ENCODE peak calls at places on chromosome 2, in five cellular contexts. One of them, this sample, is unnamed.

GRCh38 chr2:111069722-111070121 is 51.0 kb upstream of the BCL2L11 start:
- DNase-seq in SK-N-SH: no peak
- DNase-seq in HepG2: no peak
- DNase-seq in K562: peak; percentile 18
- DNase-seq in GM12878: no peak
- DNase-seq in this sample: no peak

GRCh38 chr2:47227532-47228166 is 72.5 kb upstream of the STPG4 start:
- DNase-seq in HepG2: no peak
- DNase-seq in K562: no peak
- DNase-seq in SK-N-SH: no peak
- DNase-seq in GM12878: no peak
- DNase-seq in this sample: no peak

GRCh38 chr2:148391324-148391723 is 253.2 kb upstream of the EPC2 start:
- DNase-seq in K562: no peak
- DNase-seq in HepG2: no peak
- DNase-seq in GM12878: no peak
- DNase-seq in SK-N-SH: no peak
- DNase-seq in this sample: peak; percentile 86

GRCh38 chr2:26561918-26562810 is 79.0 kb downstream of the CIB4 start:
- DNase-seq in GM12878: no peak
- DNase-seq in K562: peak; percentile 78
- DNase-seq in SK-N-SH: peak; percentile 99
- DNase-seq in HepG2: peak; percentile 61
- DNase-seq in this sample: no peak

GRCh38 chr2:215870088-215870490 is 143.3 kb downstream of the MREG start:
- DNase-seq in HepG2: no peak
- DNase-seq in K562: no peak
- DNase-seq in GM12878: no peak
- DNase-seq in SK-N-SH: no peak
- DNase-seq in this sample: peak; percentile 72

GRCh38 chr2:172082944-172083718 is 2.2 kb upstream of the DLX1 start:
- DNase-seq in HepG2: no peak
- DNase-seq in K562: no peak
- DNase-seq in SK-N-SH: peak; percentile 48
- DNase-seq in GM12878: no peak
- DNase-seq in this sample: no peak

GRCh38 chr2:85053802-85054201 is 79.4 kb upstream of the TCF7L1 start:
- DNase-seq in GM12878: no peak
- DNase-seq in SK-N-SH: no peak
- DNase-seq in K562: peak; percentile 20
- DNase-seq in HepG2: peak; percentile 22
- DNase-seq in this sample: peak; percentile 54

GRCh38 chr2:217905906-217906305 is 96.9 kb downstream of the TNS1 start:
- DNase-seq in SK-N-SH: no peak
- DNase-seq in GM12878: no peak
- DNase-seq in HepG2: no peak
- DNase-seq in K562: no peak
- DNase-seq in this sample: no peak

GRCh38 chr2:237180987-237181386 is 95.3 kb downstream of the COPS8 start:
- DNase-seq in SK-N-SH: no peak
- DNase-seq in K562: no peak
- DNase-seq in GM12878: no peak
- DNase-seq in HepG2: no peak
- DNase-seq in this sample: no peak

GRCh38 chr2:85246348-85246747 is 81.4 kb downstream of the TGOLN2 start:
- DNase-seq in SK-N-SH: peak; percentile 52
- DNase-seq in HepG2: no peak
- DNase-seq in GM12878: no peak
- DNase-seq in K562: no peak
- DNase-seq in this sample: no peak

GRCh38 chr2:121257476-121257831 is 27.5 kb downstream of the TFCP2L1 start:
- DNase-seq in HepG2: no peak
- DNase-seq in GM12878: no peak
- DNase-seq in SK-N-SH: no peak
- DNase-seq in K562: no peak
- DNase-seq in this sample: no peak

GRCh38 chr2:77649856-77650255 is 127.7 kb upstream of the LRRTM4 start:
- DNase-seq in SK-N-SH: no peak
- DNase-seq in HepG2: no peak
- DNase-seq in K562: no peak
- DNase-seq in GM12878: no peak
- DNase-seq in this sample: no peak

GRCh38 chr2:191748528-191749180 is 70.7 kb downstream of the NABP1 start:
- DNase-seq in HepG2: no peak
- DNase-seq in GM12878: peak; percentile 39
- DNase-seq in K562: no peak
- DNase-seq in SK-N-SH: no peak
- DNase-seq in this sample: peak; percentile 24

GRCh38 chr2:150339951-150340350 is 147.5 kb downstream of the RND3 start:
- DNase-seq in SK-N-SH: peak; percentile 33
- DNase-seq in GM12878: no peak
- DNase-seq in HepG2: no peak
- DNase-seq in K562: no peak
- DNase-seq in this sample: peak; percentile 20

GRCh38 chr2:8334866-8335325 is 347.0 kb upstream of the ID2 start:
- DNase-seq in GM12878: no peak
- DNase-seq in K562: no peak
- DNase-seq in SK-N-SH: no peak
- DNase-seq in HepG2: no peak
- DNase-seq in this sample: no peak

GRCh38 chr2:134576478-134576877 is 142.3 kb downstream of the TMEM163 start:
- DNase-seq in GM12878: no peak
- DNase-seq in K562: no peak
- DNase-seq in SK-N-SH: no peak
- DNase-seq in HepG2: no peak
- DNase-seq in this sample: no peak

GRCh38 chr2:214593723-214594122 is 182.9 kb downstream of the VWC2L start:
- DNase-seq in SK-N-SH: no peak
- DNase-seq in GM12878: no peak
- DNase-seq in HepG2: peak; percentile 53
- DNase-seq in K562: no peak
- DNase-seq in this sample: peak; percentile 93

GRCh38 chr2:128320609-128321420 is 2.1 kb upstream of the HS6ST1 start:
- DNase-seq in SK-N-SH: no peak
- DNase-seq in HepG2: no peak
- DNase-seq in K562: no peak
- DNase-seq in GM12878: no peak
- DNase-seq in this sample: no peak

GRCh38 chr2:236136483-236136882 is 31.7 kb downstream of the GBX2 start:
- DNase-seq in K562: no peak
- DNase-seq in SK-N-SH: no peak
- DNase-seq in HepG2: no peak
- DNase-seq in GM12878: no peak
- DNase-seq in this sample: no peak

GRCh38 chr2:240299710-240300068 is 135.8 kb upstream of the GPC1 start:
- DNase-seq in GM12878: no peak
- DNase-seq in K562: no peak
- DNase-seq in HepG2: no peak
- DNase-seq in SK-N-SH: peak; percentile 27
- DNase-seq in this sample: no peak

GRCh38 chr2:103823847-103824246 is 1030.1 kb upstream of the POU3F3 start:
- DNase-seq in SK-N-SH: no peak
- DNase-seq in K562: no peak
- DNase-seq in GM12878: no peak
- DNase-seq in HepG2: no peak
- DNase-seq in this sample: no peak

GRCh38 chr2:235073938-235074337 is 122.1 kb downstream of the SH3BP4 start:
- DNase-seq in K562: no peak
- DNase-seq in GM12878: no peak
- DNase-seq in HepG2: no peak
- DNase-seq in SK-N-SH: peak; percentile 61
- DNase-seq in this sample: no peak

GRCh38 chr2:1672738-1673137 is 71.6 kb downstream of the PXDN start:
- DNase-seq in GM12878: no peak
- DNase-seq in K562: no peak
- DNase-seq in SK-N-SH: no peak
- DNase-seq in HepG2: no peak
- DNase-seq in this sample: no peak

GRCh38 chr2:230068658-230069080 is at the start of gene SLC16A14:
- DNase-seq in HepG2: no peak
- DNase-seq in K562: no peak
- DNase-seq in GM12878: peak; percentile 7
- DNase-seq in SK-N-SH: peak; percentile 50
- DNase-seq in this sample: peak; percentile 52

GRCh38 chr2:176106636-176107539 is at the start of gene HOXD11:
- DNase-seq in K562: no peak
- DNase-seq in GM12878: no peak
- DNase-seq in SK-N-SH: peak; percentile 69
- DNase-seq in HepG2: no peak
- DNase-seq in this sample: no peak

GRCh38 chr2:182522428-182522896 is 95.6 kb upstream of the PDE1A start:
- DNase-seq in HepG2: no peak
- DNase-seq in GM12878: no peak
- DNase-seq in K562: no peak
- DNase-seq in SK-N-SH: no peak
- DNase-seq in this sample: no peak

GRCh38 chr2:189178726-189179606 is 595 bp downstream of the COL5A2 start:
- DNase-seq in K562: no peak
- DNase-seq in SK-N-SH: no peak
- DNase-seq in HepG2: no peak
- DNase-seq in GM12878: no peak
- DNase-seq in this sample: peak; percentile 78

GRCh38 chr2:189177441-189177840 is 2.1 kb downstream of the COL5A2 start:
- DNase-seq in SK-N-SH: no peak
- DNase-seq in HepG2: no peak
- DNase-seq in GM12878: no peak
- DNase-seq in K562: no peak
- DNase-seq in this sample: no peak

GRCh38 chr2:189175869-189176431 is 3.6 kb downstream of the COL5A2 start:
- DNase-seq in HepG2: no peak
- DNase-seq in GM12878: no peak
- DNase-seq in SK-N-SH: no peak
- DNase-seq in K562: no peak
- DNase-seq in this sample: no peak

GRCh38 chr2:189179607-189179979 is at the start of gene COL5A2:
- DNase-seq in GM12878: no peak
- DNase-seq in K562: no peak
- DNase-seq in HepG2: no peak
- DNase-seq in SK-N-SH: no peak
- DNase-seq in this sample: peak; percentile 91

GRCh38 chr2:189178007-189178406 is 1.6 kb downstream of the COL5A2 start:
- DNase-seq in K562: no peak
- DNase-seq in SK-N-SH: no peak
- DNase-seq in GM12878: no peak
- DNase-seq in HepG2: no peak
- DNase-seq in this sample: peak; percentile 51
- TF ChIP-seq MXI1 in K562: no peak
- TF ChIP-seq MXI1 in SK-N-SH: no peak
- TF ChIP-seq MXI1 in GM12878: no peak
- TF ChIP-seq MXI1 in HepG2: no peak
- TF ChIP-seq MXI1 in this sample: no peak

DNA sequence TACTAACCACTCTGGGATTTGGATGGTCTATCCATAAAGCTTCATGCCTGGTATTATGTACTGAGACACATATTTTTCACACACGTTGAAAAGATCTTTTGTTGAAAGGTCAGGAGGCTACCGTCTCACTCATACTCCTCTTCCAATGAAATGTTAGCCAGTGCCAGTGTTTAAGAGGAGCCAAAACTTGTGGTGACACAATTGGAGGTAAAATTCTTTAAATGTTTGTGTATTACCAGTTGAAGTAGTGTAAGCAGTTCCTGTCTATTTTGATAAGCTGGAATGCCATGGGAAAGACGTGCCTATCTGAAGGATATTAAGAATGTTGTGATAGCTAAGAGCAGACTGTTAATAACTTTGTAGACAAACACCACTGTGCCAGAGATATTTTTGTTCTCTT is 32.1 kb downstream of the MARCHF7 start:
- DNase-seq in HepG2: no peak
- DNase-seq in SK-N-SH: no peak
- DNase-seq in K562: no peak
- DNase-seq in GM12878: no peak
- DNase-seq in this sample: peak; percentile 56
- TF ChIP-seq MXI1 in HepG2: no peak
- TF ChIP-seq MXI1 in SK-N-SH: no peak
- TF ChIP-seq MXI1 in K562: no peak
- TF ChIP-seq MXI1 in GM12878: no peak
- TF ChIP-seq MXI1 in this sample: no peak

GRCh38 chr2:162773352-162773751 is 65.2 kb downstream of the KCNH7 start:
- DNase-seq in K562: no peak
- DNase-seq in HepG2: no peak
- DNase-seq in SK-N-SH: no peak
- DNase-seq in GM12878: no peak
- DNase-seq in this sample: no peak
- TF ChIP-seq MXI1 in K562: no peak
- TF ChIP-seq MXI1 in HepG2: no peak
- TF ChIP-seq MXI1 in SK-N-SH: no peak
- TF ChIP-seq MXI1 in GM12878: no peak
- TF ChIP-seq MXI1 in this sample: no peak

GRCh38 chr2:162317910-162318279 is 589 bp downstream of the IFIH1 start:
- DNase-seq in SK-N-SH: no peak
- DNase-seq in K562: no peak
- DNase-seq in GM12878: no peak
- DNase-seq in HepG2: no peak
- DNase-seq in this sample: no peak
- TF ChIP-seq MXI1 in SK-N-SH: no peak
- TF ChIP-seq MXI1 in K562: no peak
- TF ChIP-seq MXI1 in GM12878: no peak
- TF ChIP-seq MXI1 in HepG2: no peak
- TF ChIP-seq MXI1 in this sample: no peak

GRCh38 chr2:27860111-27860510 is 30.1 kb downstream of the RBKS start:
- DNase-seq in HepG2: no peak
- DNase-seq in K562: no peak
- DNase-seq in SK-N-SH: no peak
- DNase-seq in GM12878: no peak
- DNase-seq in this sample: peak; percentile 90

GRCh38 chr2:27855476-27855875 is 34.7 kb downstream of the RBKS start:
- DNase-seq in GM12878: no peak
- DNase-seq in K562: no peak
- DNase-seq in SK-N-SH: no peak
- DNase-seq in HepG2: no peak
- DNase-seq in this sample: peak; percentile 83

GRCh38 chr2:27856386-27856785 is 33.8 kb downstream of the RBKS start:
- DNase-seq in HepG2: no peak
- DNase-seq in SK-N-SH: no peak
- DNase-seq in GM12878: no peak
- DNase-seq in K562: no peak
- DNase-seq in this sample: no peak

GRCh38 chr2:27856956-27857355 is 33.2 kb downstream of the RBKS start:
- DNase-seq in HepG2: no peak
- DNase-seq in GM12878: no peak
- DNase-seq in K562: no peak
- DNase-seq in SK-N-SH: no peak
- DNase-seq in this sample: no peak

GRCh38 chr2:27857417-27858172 is 32.6 kb downstream of the RBKS start:
- DNase-seq in SK-N-SH: no peak
- DNase-seq in GM12878: no peak
- DNase-seq in HepG2: no peak
- DNase-seq in K562: no peak
- DNase-seq in this sample: peak; percentile 62
- TF ChIP-seq MXI1 in SK-N-SH: no peak
- TF ChIP-seq MXI1 in GM12878: no peak
- TF ChIP-seq MXI1 in HepG2: no peak
- TF ChIP-seq MXI1 in K562: no peak
- TF ChIP-seq MXI1 in this sample: no peak